ENCODE peak calls at places on chromosomes 7 and 10, in nine cellular contexts. E is Kasumi-1; O is fibroblast of villous mesenchyme; U is activated naive CD4-positive, alpha-beta T cell treated with anti-CD3 and anti-CD28 coated beads, Interleukin-2, amount 10 ng/mL, durations not matched to agents 7 days and 5 days; J is adrenal gland; W is B cell; P is retina; Y is left ventricle myocardium inferior; C is stimulated activated CD4-positive, alpha-beta T cell treated with anti-CD3 and anti-CD28 coated beads, Interleukin-1b, Interleukin-23, amount 100 ng/mL, for 48 hours. N is an unnamed sample.

GRCh38 chr10:23203369-23204325 is 11.5 kb downstream of the PTF1A start:
- DNase-seq in E (no peak), O (no peak), U (no peak), J (no peak), W (no peak), P (peak), Y (no peak), C (no peak), N (no peak)

GRCh38 chr7:158272509-158273137 is 315.0 kb downstream of the PTPRN2 start:
- DNase-seq in E (no peak), O (no peak), U (no peak), J (no peak), W (no peak), P (no peak), Y (no peak), C (no peak), N (no peak)

GRCh38 chr10:58486821-58487220 is 25.9 kb upstream of the BICC1 start:
- DNase-seq in E (no peak), O (no peak), U (no peak), J (no peak), W (no peak), P (no peak), Y (no peak), C (no peak), N (no peak)

GRCh38 chr10:100089241-100089640 is 7.6 kb upstream of the CPN1 start:
- DNase-seq in E (no peak), O (no peak), U (no peak), J (no peak), W (no peak), P (no peak), Y (no peak), C (no peak), N (no peak)

GRCh38 chr10:62805139-62806092 is 896 bp downstream of the ADO start:
- DNase-seq in E (peak), O (peak), U (peak), J (peak), W (no peak), P (peak), Y (no peak), C (peak), N (peak)

GRCh38 chr7:50317697-50318640 is 13.5 kb downstream of the IKZF1 start:
- DNase-seq in E (no peak), O (no peak), U (peak), J (no peak), W (no peak), P (no peak), Y (no peak), C (peak), N (no peak)

GRCh38 chr10:130359711-130360110 is 223.5 kb downstream of the GLRX3 start:
- DNase-seq in E (no peak), O (no peak), U (no peak), J (peak), W (no peak), P (no peak), Y (no peak), C (no peak), N (no peak)

GRCh38 chr7:1229956-1230355 is 2.7 kb upstream of the UNCX start:
- DNase-seq in E (no peak), O (no peak), U (no peak), J (no peak), W (no peak), P (no peak), Y (no peak), C (no peak), N (no peak)

GRCh38 chr7:146411975-146412374 is 295.4 kb downstream of the CNTNAP2 start:
- DNase-seq in E (no peak), O (no peak), U (no peak), J (no peak), W (no peak), P (no peak), Y (no peak), C (no peak), N (no peak)

GRCh38 chr10:103884681-103885139 is 29.3 kb upstream of the SH3PXD2A start:
- DNase-seq in E (peak), O (peak), U (peak), J (peak), W (peak), P (peak), Y (no peak), C (no peak), N (peak)

GRCh38 chr7:40879941-40880558 is 745.2 kb downstream of the SUGCT start:
- DNase-seq in E (no peak), O (no peak), U (no peak), J (no peak), W (no peak), P (no peak), Y (no peak), C (no peak), N (peak)

GRCh38 chr10:57624856-57625592 is 642.7 kb downstream of the IPMK start:
- DNase-seq in E (no peak), O (no peak), U (no peak), J (no peak), W (no peak), P (no peak), Y (no peak), C (no peak), N (no peak)

GRCh38 chr10:58152698-58153263 is 114.9 kb downstream of the IPMK start:
- DNase-seq in E (peak), O (peak), U (peak), J (peak), W (no peak), P (peak), Y (peak), C (peak), N (peak)

GRCh38 chr7:125316451-125316850 is 386.8 kb upstream of the POT1 start:
- DNase-seq in E (peak), O (no peak), U (no peak), J (peak), W (no peak), P (peak), Y (no peak), C (no peak), N (peak)

GRCh38 chr10:25175527-25176420 is 973 bp downstream of the GPR158 start:
- DNase-seq in E (no peak), O (no peak), U (no peak), J (peak), W (no peak), P (peak), Y (no peak), C (no peak), N (peak)

N was measured in astrocyte of the hippocampus.